ENCODE peak calls at places on chromosomes 13 and 19, in ten cellular contexts. F is naive thymus-derived CD4-positive, alpha-beta T cell; E is CD4-positive, alpha-beta memory T cell; W is non-pigmented ciliary epithelial cell; G is ureter; J is T-helper 1 cell; O is activated CD4-positive, CD25-positive, alpha-beta regulatory T cell treated with anti-CD3 and anti-CD28 coated beads, Interleukin-2, amount 50 U/mL, for 16 hours; I is GM04504; A is CD8-positive, alpha-beta memory T cell; S is activated T-helper 1 cell treated with Interleukin-2 at 50 U/mL for 16 hours. P is an unnamed sample.
A peak's percentile ranks its signal among the peaks of the same experiment; 100 is the strongest.

GRCh38 chr19:55384576-55385235 is 614 bp upstream of the TMEM238 start:
- DNase-seq in F (no peak), E (peak; percentile 41), W (no peak), G (no peak), J (no peak), O (no peak), I (no peak), A (no peak), S (no peak), P (no peak)

GRCh38 chr13:92365904-92366303 is 860.7 kb upstream of the GPC6 start:
- DNase-seq in F (no peak), E (no peak), W (no peak), G (no peak), J (no peak), O (no peak), I (no peak), A (no peak), S (no peak), P (no peak)

GRCh38 chr19:41548047-41548446 is 27.9 kb upstream of the CEACAM21 start:
- DNase-seq in F (no peak), E (no peak), W (no peak), G (no peak), J (no peak), O (no peak), I (no peak), A (no peak), S (no peak), P (no peak)

GRCh38 chr19:36136975-36137686 is 2.7 kb upstream of the CAPNS1 start:
- DNase-seq in F (no peak), E (peak; percentile 35), W (no peak), G (peak; percentile 89), J (no peak), O (no peak), I (no peak), A (no peak), S (no peak), P (peak; percentile 40)

GRCh38 chr19:35486268-35486708 is 4.0 kb downstream of the KRTDAP start:
- DNase-seq in F (no peak), E (no peak), W (no peak), G (no peak), J (no peak), O (no peak), I (no peak), A (no peak), S (no peak), P (no peak)

GRCh38 chr13:99307648-99308339 is 595 bp upstream of the GPR183 start:
- DNase-seq in F (no peak), E (peak; percentile 83), W (no peak), G (no peak), J (no peak), O (peak; percentile 42), I (peak; percentile 52), A (peak; percentile 33), S (no peak), P (no peak)

GRCh38 chr13:112986946-112987345 is 17.9 kb downstream of the MCF2L start:
- DNase-seq in F (no peak), E (no peak), W (no peak), G (no peak), J (no peak), O (no peak), I (no peak), A (no peak), S (no peak), P (no peak)

GRCh38 chr19:10961763-10962536 is 1.1 kb downstream of the SMARCA4 start:
- DNase-seq in F (peak; percentile 19), E (no peak), W (no peak), G (no peak), J (no peak), O (no peak), I (no peak), A (no peak), S (no peak), P (no peak)

GRCh38 chr19:16368385-16369305 is 44.0 kb downstream of the KLF2 start:
- DNase-seq in F (peak; percentile 92), E (peak; percentile 94), W (no peak), G (no peak), J (peak; percentile 75), O (peak; percentile 42), I (no peak), A (peak; percentile 87), S (peak; percentile 68), P (no peak)

GRCh38 chr13:73268306-73268705 is 209.5 kb downstream of the KLF5 start:
- DNase-seq in F (no peak), E (no peak), W (no peak), G (no peak), J (no peak), O (no peak), I (peak; percentile 35), A (no peak), S (no peak), P (no peak)

GRCh38 chr13:85497652-85498051 is 301.6 kb downstream of the SLITRK6 start:
- DNase-seq in F (no peak), E (no peak), W (peak; percentile 92), G (no peak), J (no peak), O (no peak), I (peak; percentile 85), A (no peak), S (no peak), P (no peak)

GRCh38 chr19:38908854-38909253 is 3.1 kb downstream of the CCER2 start:
- DNase-seq in F (peak; percentile 23), E (no peak), W (no peak), G (no peak), J (no peak), O (no peak), I (no peak), A (no peak), S (no peak), P (no peak)

GRCh38 chr19:55452381-55453325 is 8.8 kb downstream of the ISOC2 start:
- DNase-seq in F (no peak), E (peak; percentile 59), W (no peak), G (no peak), J (no peak), O (no peak), I (no peak), A (no peak), S (no peak), P (peak; percentile 66)

GRCh38 chr19:11203194-11204075 is 6.1 kb upstream of the KANK2 start:
- DNase-seq in F (peak; percentile 7), E (no peak), W (peak; percentile 14), G (peak; percentile 88), J (peak; percentile 13), O (peak; percentile 9), I (peak; percentile 64), A (no peak), S (no peak), P (peak; percentile 77)

GRCh38 chr19:51501594-51502263 is at the start of gene SIGLEC12:
- DNase-seq in F (no peak), E (no peak), W (no peak), G (no peak), J (no peak), O (no peak), I (no peak), A (no peak), S (no peak), P (peak; percentile 33)

GRCh38 chr19:38704488-38705026 is 39.7 kb downstream of the CAPN12 start:
- DNase-seq in F (no peak), E (no peak), W (no peak), G (no peak), J (no peak), O (no peak), I (no peak), A (no peak), S (no peak), P (no peak)

GRCh38 chr19:30898353-30899103 is 450.7 kb downstream of the TSHZ3 start:
- DNase-seq in F (no peak), E (no peak), W (no peak), G (no peak), J (no peak), O (no peak), I (no peak), A (no peak), S (no peak), P (no peak)

GRCh38 chr13:30165791-30166190 is 141.6 kb downstream of the KATNAL1 start:
- DNase-seq in F (no peak), E (no peak), W (no peak), G (no peak), J (no peak), O (no peak), I (no peak), A (no peak), S (no peak), P (no peak)

GRCh38 chr19:5978606-5979552 is 939 bp upstream of the RANBP3 start:
- DNase-seq in F (no peak), E (no peak), W (no peak), G (no peak), J (no peak), O (no peak), I (no peak), A (no peak), S (no peak), P (no peak)

GRCh38 chr19:44005968-44006367 is 3.2 kb downstream of the ZNF230 start:
- DNase-seq in F (no peak), E (no peak), W (no peak), G (no peak), J (no peak), O (no peak), I (no peak), A (no peak), S (no peak), P (no peak)

GRCh38 chr13:45042539-45042938 is 53.2 kb downstream of the GPALPP1 start:
- DNase-seq in F (no peak), E (no peak), W (no peak), G (no peak), J (no peak), O (no peak), I (no peak), A (no peak), S (no peak), P (no peak)

GRCh38 chr13:39766464-39767167 is 111.2 kb downstream of the COG6 start:
- DNase-seq in F (no peak), E (no peak), W (no peak), G (no peak), J (no peak), O (no peak), I (no peak), A (no peak), S (no peak), P (no peak)

GRCh38 chr13:113918981-113919646 is 54.8 kb downstream of the C13orf46 start:
- DNase-seq in F (no peak), E (no peak), W (no peak), G (peak; percentile 26), J (no peak), O (no peak), I (no peak), A (no peak), S (no peak), P (no peak)

GRCh38 chr19:41908724-41909464 is 19.4 kb downstream of the ERFL start:
- DNase-seq in F (peak; percentile 32), E (peak; percentile 37), W (no peak), G (no peak), J (no peak), O (no peak), I (no peak), A (no peak), S (no peak), P (no peak)

GRCh38 chr19:48325265-48325910 is at the start of gene EMP3:
- DNase-seq in F (peak; percentile 84), E (peak; percentile 93), W (peak; percentile 72), G (peak; percentile 84), J (peak; percentile 85), O (peak; percentile 67), I (peak; percentile 84), A (peak; percentile 83), S (peak; percentile 82), P (peak; percentile 82)

GRCh38 chr19:6173190-6173589 is 37.7 kb downstream of the ACSBG2 start:
- DNase-seq in F (no peak), E (no peak), W (no peak), G (no peak), J (no peak), O (no peak), I (no peak), A (no peak), S (no peak), P (no peak)

GRCh38 chr13:24911135-24911524 is 147.2 kb downstream of the RNF17 start:
- DNase-seq in F (no peak), E (no peak), W (peak; percentile 23), G (no peak), J (no peak), O (no peak), I (peak; percentile 9), A (no peak), S (no peak), P (no peak)